ENCODE peak calls at places on chromosomes 7 and 10, in nine cellular contexts. F is GM23248, H is adrenal gland, I is IMR-90, Z is ovary, W is fibroblast of lung, Q is MM.1S, T is cardiac muscle cell, C is PC-3. M is an unnamed sample.

GRCh38 chr7:43906327-43907010 is at the start of gene URGCP:
- DNase-seq in F (peak; percentile 83), H (peak; percentile 45), W (peak; percentile 45), T (peak; percentile 51), C (peak; percentile 49), I (peak; percentile 20), Z (peak; percentile 67), Q (peak; percentile 53), M (no peak)

GRCh38 chr7:157432541-157432956 is 95.7 kb downstream of the DNAJB6 start:
- DNase-seq in H (no peak), I (peak; percentile 68), Q (no peak), Z (no peak), T (peak; percentile 84), W (peak; percentile 79), C (peak; percentile 62), F (peak; percentile 87), M (peak; percentile 55)

GRCh38 chr10:132005147-132005546 is 23.4 kb upstream of the BNIP3 start:
- DNase-seq in F (no peak), Z (no peak), H (no peak), Q (no peak), W (no peak), T (no peak), C (no peak), I (no peak), M (no peak)

GRCh38 chr7:17564678-17565209 is 266.3 kb downstream of the AHR start:
- DNase-seq in Z (no peak), F (peak; percentile 50), T (peak; percentile 16), H (no peak), W (peak; percentile 88), I (peak; percentile 90), Q (no peak), C (peak; percentile 64), M (peak; percentile 26)

GRCh38 chr7:67821116-67821515 is 824.5 kb downstream of the TYW1 start:
- DNase-seq in W (peak; percentile 6), F (peak; percentile 22), H (no peak), T (peak; percentile 39), Q (no peak), I (no peak), C (no peak), Z (no peak), M (no peak)

GRCh38 chr7:95342642-95343252 is 18.4 kb upstream of the PON1 start:
- DNase-seq in H (no peak), I (no peak), F (no peak), C (no peak), Z (no peak), T (peak; percentile 17), W (no peak), Q (no peak), M (no peak)

GRCh38 chr7:99539213-99539811 is 12.6 kb downstream of the FAM200A start:
- DNase-seq in W (no peak), Q (no peak), C (no peak), H (no peak), Z (no peak), T (no peak), F (no peak), I (no peak), M (no peak)

GRCh38 chr10:79468015-79468560 is 22.7 kb upstream of the ZCCHC24 start:
- DNase-seq in H (no peak), F (no peak), I (no peak), T (no peak), Q (no peak), C (no peak), Z (no peak), W (no peak), M (no peak)

GRCh38 chr10:102782698-102783540 is 39.2 kb downstream of the WBP1L start:
- DNase-seq in I (peak; percentile 95), Z (peak; percentile 59), F (peak; percentile 93), C (no peak), T (peak; percentile 92), H (peak; percentile 71), Q (no peak), W (peak; percentile 99), M (peak; percentile 85)

GRCh38 chr10:99742701-99743100 is 10.7 kb downstream of the CUTC start:
- DNase-seq in H (no peak), F (peak; percentile 79), T (no peak), Z (no peak), I (peak; percentile 48), C (peak; percentile 46), W (peak; percentile 22), Q (no peak), M (no peak)

GRCh38 chr7:954330-955238 is at the start of gene ADAP1:
- DNase-seq in T (peak; percentile 59), I (peak; percentile 47), H (no peak), C (peak; percentile 62), W (peak; percentile 55), Q (no peak), Z (peak; percentile 21), F (peak; percentile 58), M (no peak)

GRCh38 chr10:15775513-15775912 is 55.8 kb upstream of the ITGA8 start:
- DNase-seq in W (peak; percentile 89), Z (no peak), C (peak; percentile 28), I (peak; percentile 92), F (peak; percentile 85), T (peak; percentile 76), Q (no peak), H (no peak), M (peak; percentile 77)

GRCh38 chr7:5426226-5426475 is 2.5 kb upstream of the TNRC18 start:
- DNase-seq in H (peak; percentile 70), T (no peak), W (peak; percentile 77), C (peak; percentile 60), Z (no peak), Q (no peak), F (peak; percentile 91), I (peak; percentile 66), M (peak; percentile 45)

GRCh38 chr10:88292185-88292514 is 291.0 kb downstream of the RNLS start:
- DNase-seq in Q (peak; percentile 63), W (no peak), C (no peak), H (no peak), T (no peak), I (no peak), F (no peak), Z (no peak), M (no peak)
- H3K27ac ChIP-seq in Q (peak overlapping the region; percentile 25), W (no peak overlapping the region), C (no peak overlapping the region), H (no peak overlapping the region), T (no peak overlapping the region), I (no peak overlapping the region), F (no peak overlapping the region), Z (no peak overlapping the region), M (no peak overlapping the region)

DNA sequence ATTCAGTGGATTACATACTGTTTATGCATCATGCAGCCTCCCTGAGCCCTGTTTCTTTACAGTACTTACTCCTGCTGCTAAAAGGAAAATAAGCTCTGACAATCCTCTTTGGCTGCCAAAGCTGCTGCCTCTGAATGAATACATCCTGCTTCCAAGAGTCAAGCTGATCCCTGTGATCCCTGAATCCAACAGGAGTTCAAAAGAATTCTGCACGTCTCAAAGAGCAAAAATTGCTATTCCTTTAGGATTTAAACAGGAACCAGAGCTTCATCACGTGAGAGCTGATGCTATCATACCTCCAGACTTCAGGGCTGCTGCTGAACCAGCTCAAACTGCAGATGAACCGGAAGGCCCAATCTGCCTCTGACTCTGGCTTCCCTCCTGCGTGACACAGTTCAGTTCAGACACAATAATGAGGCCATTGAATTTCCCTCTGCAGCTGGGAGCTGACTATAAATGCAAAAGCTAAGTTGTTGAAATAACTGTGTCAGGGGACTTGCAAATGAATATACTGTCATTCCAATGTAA is 851.0 kb upstream of the PHF14 start:
- DNase-seq in Q (no peak), Z (no peak), C (no peak), W (peak; percentile 9), F (no peak), I (no peak), T (peak; percentile 6), H (peak; percentile 19), M (no peak)
- H3K27ac ChIP-seq in Q (no peak overlapping the region), Z (no peak overlapping the region), C (no peak overlapping the region), W (no peak overlapping the region), F (no peak overlapping the region), I (no peak overlapping the region), T (no peak overlapping the region), H (no peak overlapping the region), M (no peak overlapping the region)

GRCh38 chr10:68471586-68472408 is at the start of gene DNA2:
- DNase-seq in I (peak; percentile 50), Q (peak; percentile 90), F (peak; percentile 82), T (peak; percentile 57), H (peak; percentile 57), Z (peak; percentile 64), W (peak; percentile 54), C (peak; percentile 93), M (peak; percentile 41)
- H3K27ac ChIP-seq in I (peak within 1 kb of the TSS; percentile 93), Q (peak within 1 kb of the TSS; percentile 82), F (peak within 1 kb of the TSS; percentile 48), T (peak within 1 kb of the TSS; percentile 77), H (no peak within 1 kb of the TSS), Z (no peak within 1 kb of the TSS), W (peak within 1 kb of the TSS; percentile 63), C (peak within 1 kb of the TSS; percentile 80), M (peak within 1 kb of the TSS; percentile 39)

GRCh38 chr10:97687785-97688781 is 1.0 kb upstream of the AVPI1 start:
- DNase-seq in H (peak; percentile 81), I (peak; percentile 93), W (peak; percentile 67), T (peak; percentile 63), Q (no peak), Z (no peak), C (peak; percentile 36), F (peak; percentile 87), M (peak; percentile 56)

GRCh38 chr10:97684866-97685394 is 2.1 kb downstream of the AVPI1 start:
- DNase-seq in F (peak; percentile 53), Z (no peak), T (peak; percentile 25), I (peak; percentile 51), Q (no peak), H (no peak), W (no peak), C (peak; percentile 31), M (no peak)

GRCh38 chr10:97686962-97687784 is at the start of gene AVPI1:
- DNase-seq in C (peak; percentile 97), I (peak; percentile 96), Q (peak; percentile 96), Z (peak; percentile 99), F (peak; percentile 97), H (peak; percentile 98), W (peak; percentile 96), T (peak; percentile 99), M (peak; percentile 93)

GRCh38 chr10:97685395-97685958 is 1.6 kb downstream of the AVPI1 start:
- DNase-seq in Z (peak; percentile 61), I (peak; percentile 58), W (peak; percentile 12), T (peak; percentile 62), F (peak; percentile 63), Q (no peak), H (peak; percentile 61), C (peak; percentile 27), M (peak; percentile 22)

DNA sequence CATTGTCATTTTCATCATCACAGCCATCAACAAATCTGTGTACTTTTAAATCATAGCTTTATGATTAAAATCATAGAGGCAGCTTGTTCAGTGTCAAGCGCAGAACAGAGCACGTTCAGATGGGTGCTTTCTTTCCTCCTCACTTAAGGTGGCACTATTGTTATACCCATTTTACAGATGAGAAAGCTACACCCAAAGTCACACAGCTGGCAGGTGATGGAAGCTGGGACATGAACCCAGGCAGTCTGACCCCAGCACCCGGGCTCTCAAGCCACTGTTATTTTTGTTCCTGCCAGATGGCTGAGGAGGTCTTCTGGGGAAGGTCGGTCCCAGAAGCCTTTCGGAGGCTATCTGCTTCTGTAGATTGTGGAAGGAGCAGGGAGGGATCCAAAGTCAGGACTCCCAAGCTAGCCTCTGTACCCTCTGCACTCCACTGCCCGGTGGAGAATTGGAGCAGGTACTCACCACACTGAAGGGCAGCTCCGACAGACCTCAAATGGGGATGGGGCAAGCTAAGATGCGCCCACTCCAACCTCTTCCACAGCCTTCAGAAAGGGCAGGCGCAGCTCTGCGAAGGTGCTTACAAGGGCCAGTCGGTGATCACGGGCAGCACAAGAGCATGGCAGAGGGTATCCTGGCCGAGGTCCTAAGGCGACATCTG is 610 bp downstream of the AVPI1 start:
- DNase-seq in T (no peak), Z (no peak), W (no peak), F (peak; percentile 23), Q (peak; percentile 37), C (no peak), I (no peak), H (no peak), M (no peak)
- H3K27ac ChIP-seq in T (peak overlapping the region; percentile 85), Z (peak overlapping the region; percentile 54), W (peak overlapping the region; percentile 93), F (peak overlapping the region; percentile 99), Q (peak overlapping the region; percentile 16), C (peak overlapping the region; percentile 56), I (peak overlapping the region; percentile 87), H (peak overlapping the region; percentile 91), M (peak overlapping the region; percentile 57)

M was measured in brain microvascular endothelial cell.